ENCODE peak calls at places on chromosomes 13 and 19, in seven cellular contexts. One of them, this sample, is unnamed.

GRCh38 chr13:30976041-30976440 is 43.6 kb downstream of the TEX26 start:
- DNase-seq in heart right ventricle: no peak
- DNase-seq in fibroblast of pulmonary artery: no peak
- DNase-seq in progenitor cell of endocrine pancreas: no peak
- DNase-seq in ascending aorta: no peak
- DNase-seq in neural crest cell: no peak
- DNase-seq in thoracic aorta: no peak
- DNase-seq in this sample: no peak

GRCh38 chr19:2546128-2547032 is 70.5 kb downstream of the GADD45B start:
- DNase-seq in heart right ventricle: peak; percentile 84
- DNase-seq in progenitor cell of endocrine pancreas: peak; percentile 53
- DNase-seq in fibroblast of pulmonary artery: no peak
- DNase-seq in ascending aorta: peak; percentile 95
- DNase-seq in thoracic aorta: peak; percentile 85
- DNase-seq in neural crest cell: peak; percentile 77
- DNase-seq in this sample: peak; percentile 55

GRCh38 chr19:48490980-48491792 is 20.4 kb downstream of the LMTK3 start:
- DNase-seq in progenitor cell of endocrine pancreas: no peak
- DNase-seq in fibroblast of pulmonary artery: no peak
- DNase-seq in thoracic aorta: no peak
- DNase-seq in ascending aorta: no peak
- DNase-seq in heart right ventricle: no peak
- DNase-seq in neural crest cell: no peak
- DNase-seq in this sample: peak; percentile 47

GRCh38 chr13:102295316-102296048 is 106.4 kb downstream of the FGF14 start:
- DNase-seq in heart right ventricle: no peak
- DNase-seq in fibroblast of pulmonary artery: peak; percentile 21
- DNase-seq in thoracic aorta: no peak
- DNase-seq in progenitor cell of endocrine pancreas: no peak
- DNase-seq in neural crest cell: no peak
- DNase-seq in ascending aorta: no peak
- DNase-seq in this sample: no peak

GRCh38 chr13:112177459-112177858 is 110.5 kb downstream of the SOX1 start:
- DNase-seq in fibroblast of pulmonary artery: no peak
- DNase-seq in ascending aorta: no peak
- DNase-seq in thoracic aorta: no peak
- DNase-seq in progenitor cell of endocrine pancreas: no peak
- DNase-seq in neural crest cell: no peak
- DNase-seq in heart right ventricle: peak; percentile 28
- DNase-seq in this sample: no peak

GRCh38 chr13:93480553-93481106 is 254.0 kb downstream of the GPC6 start:
- DNase-seq in progenitor cell of endocrine pancreas: no peak
- DNase-seq in fibroblast of pulmonary artery: peak; percentile 12
- DNase-seq in neural crest cell: no peak
- DNase-seq in heart right ventricle: no peak
- DNase-seq in ascending aorta: no peak
- DNase-seq in thoracic aorta: no peak
- DNase-seq in this sample: no peak

GRCh38 chr13:60509601-60510386 is 112.8 kb downstream of the TDRD3 start:
- DNase-seq in neural crest cell: no peak
- DNase-seq in thoracic aorta: no peak
- DNase-seq in ascending aorta: no peak
- DNase-seq in fibroblast of pulmonary artery: peak; percentile 23
- DNase-seq in progenitor cell of endocrine pancreas: no peak
- DNase-seq in heart right ventricle: no peak
- DNase-seq in this sample: no peak

GRCh38 chr19:6030214-6030507 is 52.2 kb upstream of the RANBP3 start:
- DNase-seq in fibroblast of pulmonary artery: peak; percentile 85
- DNase-seq in heart right ventricle: no peak
- DNase-seq in progenitor cell of endocrine pancreas: no peak
- DNase-seq in thoracic aorta: no peak
- DNase-seq in neural crest cell: no peak
- DNase-seq in ascending aorta: no peak
- DNase-seq in this sample: no peak

GRCh38 chr13:41428155-41428554 is 29.2 kb upstream of the RGCC start:
- DNase-seq in ascending aorta: no peak
- DNase-seq in thoracic aorta: no peak
- DNase-seq in progenitor cell of endocrine pancreas: no peak
- DNase-seq in heart right ventricle: peak; percentile 6
- DNase-seq in neural crest cell: no peak
- DNase-seq in fibroblast of pulmonary artery: peak; percentile 9
- DNase-seq in this sample: no peak

GRCh38 chr19:41616785-41617621 is 9.9 kb downstream of the CEACAM4 start:
- DNase-seq in progenitor cell of endocrine pancreas: no peak
- DNase-seq in neural crest cell: no peak
- DNase-seq in heart right ventricle: no peak
- DNase-seq in fibroblast of pulmonary artery: peak; percentile 35
- DNase-seq in ascending aorta: no peak
- DNase-seq in thoracic aorta: no peak
- DNase-seq in this sample: no peak

GRCh38 chr13:105804561-105805190 is 730.8 kb downstream of the EFNB2 start:
- DNase-seq in progenitor cell of endocrine pancreas: no peak
- DNase-seq in thoracic aorta: no peak
- DNase-seq in fibroblast of pulmonary artery: peak; percentile 48
- DNase-seq in neural crest cell: no peak
- DNase-seq in heart right ventricle: peak; percentile 7
- DNase-seq in ascending aorta: no peak
- DNase-seq in this sample: no peak

GRCh38 chr13:94157705-94158218 is 321.7 kb downstream of the DCT start:
- DNase-seq in progenitor cell of endocrine pancreas: no peak
- DNase-seq in heart right ventricle: no peak
- DNase-seq in fibroblast of pulmonary artery: peak; percentile 83
- DNase-seq in thoracic aorta: no peak
- DNase-seq in neural crest cell: no peak
- DNase-seq in ascending aorta: peak; percentile 64
- DNase-seq in this sample: no peak

GRCh38 chr13:49649244-49649962 is 21.1 kb downstream of the ARL11 start:
- DNase-seq in ascending aorta: no peak
- DNase-seq in thoracic aorta: no peak
- DNase-seq in neural crest cell: no peak
- DNase-seq in progenitor cell of endocrine pancreas: no peak
- DNase-seq in fibroblast of pulmonary artery: peak; percentile 59
- DNase-seq in heart right ventricle: no peak
- DNase-seq in this sample: no peak

GRCh38 chr19:14603990-14604387 is 21.1 kb downstream of the CLEC17A start:
- DNase-seq in thoracic aorta: no peak
- DNase-seq in progenitor cell of endocrine pancreas: no peak
- DNase-seq in fibroblast of pulmonary artery: no peak
- DNase-seq in neural crest cell: no peak
- DNase-seq in heart right ventricle: no peak
- DNase-seq in ascending aorta: no peak
- DNase-seq in this sample: no peak

GRCh38 chr13:97127842-97128241 is 94.3 kb upstream of the MBNL2 start:
- DNase-seq in thoracic aorta: no peak
- DNase-seq in ascending aorta: no peak
- DNase-seq in progenitor cell of endocrine pancreas: no peak
- DNase-seq in heart right ventricle: no peak
- DNase-seq in neural crest cell: no peak
- DNase-seq in fibroblast of pulmonary artery: no peak
- DNase-seq in this sample: no peak

GRCh38 chr13:111549464-111549863 is 229.0 kb downstream of the TEX29 start:
- DNase-seq in progenitor cell of endocrine pancreas: no peak
- DNase-seq in heart right ventricle: no peak
- DNase-seq in ascending aorta: no peak
- DNase-seq in neural crest cell: no peak
- DNase-seq in thoracic aorta: no peak
- DNase-seq in fibroblast of pulmonary artery: no peak
- DNase-seq in this sample: no peak

GRCh38 chr19:3338541-3339181 is 27.7 kb upstream of the NFIC start:
- DNase-seq in thoracic aorta: no peak
- DNase-seq in neural crest cell: no peak
- DNase-seq in progenitor cell of endocrine pancreas: no peak
- DNase-seq in heart right ventricle: no peak
- DNase-seq in ascending aorta: peak; percentile 86
- DNase-seq in fibroblast of pulmonary artery: no peak
- DNase-seq in this sample: no peak

GRCh38 chr13:87089391-87089790 is 581.8 kb upstream of the SLITRK5 start:
- DNase-seq in thoracic aorta: no peak
- DNase-seq in fibroblast of pulmonary artery: peak; percentile 74
- DNase-seq in progenitor cell of endocrine pancreas: no peak
- DNase-seq in heart right ventricle: no peak
- DNase-seq in neural crest cell: no peak
- DNase-seq in ascending aorta: no peak
- DNase-seq in this sample: no peak

GRCh38 chr13:87080100-87080779 is 590.9 kb upstream of the SLITRK5 start:
- DNase-seq in ascending aorta: no peak
- DNase-seq in heart right ventricle: no peak
- DNase-seq in thoracic aorta: no peak
- DNase-seq in fibroblast of pulmonary artery: no peak
- DNase-seq in neural crest cell: no peak
- DNase-seq in progenitor cell of endocrine pancreas: no peak
- DNase-seq in this sample: no peak

GRCh38 chr13:87087741-87088140 is 583.4 kb upstream of the SLITRK5 start:
- DNase-seq in ascending aorta: no peak
- DNase-seq in neural crest cell: no peak
- DNase-seq in fibroblast of pulmonary artery: peak; percentile 32
- DNase-seq in progenitor cell of endocrine pancreas: no peak
- DNase-seq in thoracic aorta: no peak
- DNase-seq in heart right ventricle: no peak
- DNase-seq in this sample: no peak

GRCh38 chr13:87078947-87079795 is 592.0 kb upstream of the SLITRK5 start:
- DNase-seq in heart right ventricle: no peak
- DNase-seq in progenitor cell of endocrine pancreas: no peak
- DNase-seq in fibroblast of pulmonary artery: no peak
- DNase-seq in ascending aorta: no peak
- DNase-seq in thoracic aorta: no peak
- DNase-seq in neural crest cell: no peak
- DNase-seq in this sample: no peak

GRCh38 chr13:87084192-87084591 is 587.0 kb upstream of the SLITRK5 start:
- DNase-seq in progenitor cell of endocrine pancreas: no peak
- DNase-seq in fibroblast of pulmonary artery: no peak
- DNase-seq in thoracic aorta: no peak
- DNase-seq in ascending aorta: no peak
- DNase-seq in neural crest cell: no peak
- DNase-seq in heart right ventricle: no peak
- DNase-seq in this sample: no peak
- TF ChIP-seq CTCF in progenitor cell of endocrine pancreas: no peak
- TF ChIP-seq CTCF in fibroblast of pulmonary artery: no peak
- TF ChIP-seq CTCF in thoracic aorta: no peak
- TF ChIP-seq CTCF in ascending aorta: no peak
- TF ChIP-seq CTCF in neural crest cell: no peak
- TF ChIP-seq CTCF in heart right ventricle: no peak
- TF ChIP-seq CTCF in this sample: no peak

DNA sequence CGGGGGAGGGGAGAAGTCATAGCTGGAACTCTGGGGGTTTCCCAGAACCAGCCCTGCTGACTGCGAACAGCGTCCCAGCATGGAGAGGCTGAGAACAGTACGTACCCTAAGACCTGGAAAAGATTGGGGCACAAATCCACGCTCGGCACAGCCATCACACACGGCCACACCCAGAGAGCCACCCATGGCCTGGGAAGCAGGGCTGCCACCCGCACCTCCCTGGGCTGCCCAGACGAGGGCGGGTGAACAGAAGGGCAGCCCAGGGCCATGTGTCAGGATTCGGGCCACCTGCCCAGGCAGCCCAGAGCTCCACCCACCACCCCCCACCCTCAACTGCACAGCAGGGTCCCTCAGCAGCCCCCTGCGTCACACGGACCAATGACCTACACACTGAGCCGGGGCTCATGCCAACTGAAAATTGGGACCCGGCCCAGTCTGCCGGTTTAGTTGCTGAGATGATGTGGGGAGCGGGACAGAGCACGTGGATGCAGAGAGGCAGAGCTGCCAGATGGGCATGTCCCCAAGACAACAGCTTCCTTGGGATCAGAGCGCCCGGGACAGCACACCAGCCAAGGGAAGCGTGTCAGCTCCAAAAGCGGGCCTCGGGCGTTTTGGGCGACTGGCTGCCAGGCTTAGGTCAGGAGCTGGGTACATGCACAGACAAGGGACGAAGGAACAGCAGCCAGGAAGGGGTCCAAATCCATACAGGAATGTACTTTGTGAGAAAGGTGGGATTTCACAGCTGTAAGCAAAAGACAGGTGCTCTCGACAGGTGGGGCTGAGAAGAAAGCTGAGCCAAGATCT is 8.4 kb downstream of the UBXN6 start:
- DNase-seq in neural crest cell: no peak
- DNase-seq in fibroblast of pulmonary artery: no peak
- DNase-seq in progenitor cell of endocrine pancreas: no peak
- DNase-seq in thoracic aorta: no peak
- DNase-seq in heart right ventricle: peak; percentile 80
- DNase-seq in ascending aorta: peak; percentile 77
- DNase-seq in this sample: no peak
- TF ChIP-seq CTCF in neural crest cell: no peak
- TF ChIP-seq CTCF in fibroblast of pulmonary artery: no peak
- TF ChIP-seq CTCF in progenitor cell of endocrine pancreas: no peak
- TF ChIP-seq CTCF in thoracic aorta: no peak
- TF ChIP-seq CTCF in heart right ventricle: no peak
- TF ChIP-seq CTCF in ascending aorta: no peak
- TF ChIP-seq CTCF in this sample: no peak

GRCh38 chr13:113927661-113928581 is 46.0 kb downstream of the C13orf46 start:
- DNase-seq in heart right ventricle: peak; percentile 55
- DNase-seq in neural crest cell: no peak
- DNase-seq in thoracic aorta: peak; percentile 0
- DNase-seq in fibroblast of pulmonary artery: peak; percentile 87
- DNase-seq in ascending aorta: peak; percentile 66
- DNase-seq in progenitor cell of endocrine pancreas: no peak
- DNase-seq in this sample: peak; percentile 9

GRCh38 chr13:113928701-113929627 is 44.9 kb downstream of the C13orf46 start:
- DNase-seq in progenitor cell of endocrine pancreas: no peak
- DNase-seq in ascending aorta: peak; percentile 95
- DNase-seq in fibroblast of pulmonary artery: peak; percentile 75
- DNase-seq in heart right ventricle: peak; percentile 89
- DNase-seq in thoracic aorta: peak; percentile 82
- DNase-seq in neural crest cell: no peak
- DNase-seq in this sample: peak; percentile 13

GRCh38 chr13:113930711-113931637 is 42.9 kb downstream of the C13orf46 start:
- DNase-seq in ascending aorta: peak; percentile 60
- DNase-seq in neural crest cell: no peak
- DNase-seq in progenitor cell of endocrine pancreas: no peak
- DNase-seq in heart right ventricle: no peak
- DNase-seq in fibroblast of pulmonary artery: no peak
- DNase-seq in thoracic aorta: peak; percentile 0
- DNase-seq in this sample: peak; percentile 43

GRCh38 chr13:113932060-113932459 is 41.8 kb downstream of the C13orf46 start:
- DNase-seq in thoracic aorta: no peak
- DNase-seq in progenitor cell of endocrine pancreas: no peak
- DNase-seq in heart right ventricle: no peak
- DNase-seq in fibroblast of pulmonary artery: no peak
- DNase-seq in ascending aorta: no peak
- DNase-seq in neural crest cell: no peak
- DNase-seq in this sample: no peak

GRCh38 chr13:113929628-113930615 is 44.0 kb downstream of the C13orf46 start:
- DNase-seq in neural crest cell: no peak
- DNase-seq in thoracic aorta: peak; percentile 2
- DNase-seq in heart right ventricle: no peak
- DNase-seq in progenitor cell of endocrine pancreas: no peak
- DNase-seq in fibroblast of pulmonary artery: no peak
- DNase-seq in ascending aorta: peak; percentile 65
- DNase-seq in this sample: peak; percentile 13
- TF ChIP-seq CTCF in neural crest cell: no peak
- TF ChIP-seq CTCF in thoracic aorta: no peak
- TF ChIP-seq CTCF in heart right ventricle: no peak
- TF ChIP-seq CTCF in progenitor cell of endocrine pancreas: no peak
- TF ChIP-seq CTCF in fibroblast of pulmonary artery: no peak
- TF ChIP-seq CTCF in ascending aorta: no peak
- TF ChIP-seq CTCF in this sample: no peak

DNA sequence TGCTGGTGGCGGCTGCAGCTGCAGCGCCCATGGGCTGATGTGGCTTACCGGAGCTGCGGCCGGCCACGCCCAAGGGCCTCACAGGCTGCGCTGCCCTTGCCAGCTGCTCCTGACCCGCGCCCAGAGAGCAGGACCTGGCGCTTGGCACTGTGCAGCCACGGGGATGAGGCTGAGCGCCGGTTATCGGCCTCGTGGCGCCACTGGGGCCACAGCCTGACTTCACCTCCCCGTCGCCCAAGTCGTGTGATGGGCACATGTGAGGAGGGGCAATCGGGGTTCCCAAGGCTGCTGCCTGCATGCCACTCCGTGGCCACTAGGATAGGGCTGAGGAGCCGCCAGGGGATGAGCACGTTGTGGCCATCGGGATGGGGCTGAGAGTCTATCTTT is 77.2 kb upstream of the PABPC3 start:
- DNase-seq in progenitor cell of endocrine pancreas: no peak
- DNase-seq in fibroblast of pulmonary artery: no peak
- DNase-seq in ascending aorta: no peak
- DNase-seq in heart right ventricle: no peak
- DNase-seq in thoracic aorta: no peak
- DNase-seq in neural crest cell: no peak
- DNase-seq in this sample: no peak
- TF ChIP-seq CTCF in progenitor cell of endocrine pancreas: no peak
- TF ChIP-seq CTCF in fibroblast of pulmonary artery: no peak
- TF ChIP-seq CTCF in ascending aorta: no peak
- TF ChIP-seq CTCF in heart right ventricle: no peak
- TF ChIP-seq CTCF in thoracic aorta: no peak
- TF ChIP-seq CTCF in neural crest cell: no peak
- TF ChIP-seq CTCF in this sample: no peak

This sample was measured in natural killer cell.